ENCODE peak calls at places on chromosomes 3 and 15, in ten cellular contexts. Y is stomach, I is SK-N-SH, N is sigmoid colon, Q is GM23338, K is upper lobe of left lung, O is prostate gland, W is transverse colon, H is breast epithelium, G is Panc1. U is an unnamed sample.

GRCh38 chr15:28936481-28936881 is 50.7 kb downstream of the APBA2 start:
- DNase-seq in Y (no peak), I (no peak), N (peak; percentile 52), Q (no peak), K (no peak), O (no peak), W (no peak), H (no peak), G (no peak), U (peak; percentile 73)

GRCh38 chr15:76678766-76679165 is 226.4 kb downstream of the SCAPER start:
- DNase-seq in Y (no peak), I (no peak), N (no peak), Q (no peak), K (no peak), O (no peak), W (no peak), H (no peak), G (no peak), U (no peak)

GRCh38 chr15:47908950-47909670 is 191.8 kb downstream of the SEMA6D start:
- DNase-seq in Y (no peak), I (no peak), N (no peak), Q (no peak), K (no peak), O (no peak), W (no peak), H (no peak), G (no peak), U (no peak)

GRCh38 chr15:91039996-91040395 is 17.6 kb upstream of the VPS33B start:
- DNase-seq in Y (no peak), I (no peak), N (no peak), Q (no peak), K (peak; percentile 46), O (no peak), W (no peak), H (no peak), G (no peak), U (no peak)

GRCh38 chr3:197083486-197083885 is 53.9 kb upstream of the MELTF start:
- DNase-seq in Y (no peak), I (no peak), N (no peak), Q (no peak), K (no peak), O (no peak), W (no peak), H (no peak), G (peak; percentile 33), U (no peak)

GRCh38 chr15:70264014-70264492 is 166.3 kb upstream of the TLE3 start:
- DNase-seq in Y (no peak), I (peak; percentile 78), N (peak; percentile 84), Q (peak; percentile 29), K (no peak), O (no peak), W (no peak), H (no peak), G (no peak), U (peak; percentile 46)

GRCh38 chr15:69893863-69894262 is 203.9 kb downstream of the TLE3 start:
- DNase-seq in Y (no peak), I (peak; percentile 74), N (no peak), Q (peak; percentile 28), K (no peak), O (no peak), W (no peak), H (no peak), G (no peak), U (no peak)

GRCh38 chr3:73216310-73216709 is 154.9 kb downstream of the EBLN2 start:
- DNase-seq in Y (no peak), I (no peak), N (no peak), Q (no peak), K (no peak), O (no peak), W (no peak), H (no peak), G (no peak), U (no peak)

GRCh38 chr3:159854500-159855124 is 134.0 kb upstream of the IL12A start:
- DNase-seq in Y (no peak), I (no peak), N (no peak), Q (no peak), K (no peak), O (no peak), W (no peak), H (no peak), G (peak; percentile 94), U (no peak)

GRCh38 chr3:100033184-100033583 is 81.1 kb downstream of the FILIP1L start:
- DNase-seq in Y (no peak), I (no peak), N (no peak), Q (no peak), K (no peak), O (peak; percentile 67), W (no peak), H (no peak), G (no peak), U (no peak)

GRCh38 chr3:62149962-62150361 is 223.4 kb downstream of the FEZF2 start:
- DNase-seq in Y (no peak), I (no peak), N (no peak), Q (no peak), K (no peak), O (no peak), W (no peak), H (no peak), G (no peak), U (no peak)

GRCh38 chr3:157113832-157114505 is 46.0 kb downstream of the CCNL1 start:
- DNase-seq in Y (no peak), I (no peak), N (no peak), Q (peak; percentile 42), K (no peak), O (no peak), W (no peak), H (no peak), G (no peak), U (no peak)

GRCh38 chr3:38834110-38834509 is 18.1 kb upstream of the SCN10A start:
- DNase-seq in Y (no peak), I (no peak), N (peak; percentile 67), Q (peak; percentile 60), K (peak; percentile 53), O (peak; percentile 15), W (peak; percentile 9), H (no peak), G (no peak), U (peak; percentile 80)

GRCh38 chr15:69194854-69195253 is 34.4 kb downstream of the GLCE start:
- DNase-seq in Y (no peak), I (no peak), N (no peak), Q (no peak), K (no peak), O (no peak), W (no peak), H (no peak), G (no peak), U (no peak)

GRCh38 chr3:53286727-53287412 is 31.0 kb upstream of the TKT start:
- DNase-seq in Y (no peak), I (no peak), N (no peak), Q (peak; percentile 73), K (no peak), O (no peak), W (no peak), H (no peak), G (no peak), U (no peak)

GRCh38 chr15:74337146-74337545 is 30.3 kb downstream of the CYP11A1 start:
- DNase-seq in Y (no peak), I (no peak), N (peak; percentile 52), Q (no peak), K (no peak), O (no peak), W (no peak), H (no peak), G (no peak), U (peak; percentile 42)

GRCh38 chr3:69085543-69086132 is 901 bp downstream of the ARL6IP5 start:
- DNase-seq in Y (peak; percentile 33), I (peak; percentile 35), N (no peak), Q (no peak), K (no peak), O (peak; percentile 22), W (peak; percentile 30), H (no peak), G (no peak), U (peak; percentile 86)

GRCh38 chr3:149471991-149472390 is 2.5 kb upstream of the TM4SF4 start:
- DNase-seq in Y (no peak), I (no peak), N (no peak), Q (no peak), K (no peak), O (no peak), W (no peak), H (no peak), G (no peak), U (no peak)

GRCh38 chr3:152270944-152271343 is 2.2 kb downstream of the MBNL1 start:
- DNase-seq in Y (no peak), I (no peak), N (no peak), Q (no peak), K (no peak), O (no peak), W (no peak), H (no peak), G (no peak), U (no peak)
- TF ChIP-seq POLR2AphosphoS5 in Y (no peak), I (no peak), N (no peak), Q (no peak), K (no peak), O (no peak), W (peak; percentile 42), H (no peak), G (no peak), U (no peak)

DNA sequence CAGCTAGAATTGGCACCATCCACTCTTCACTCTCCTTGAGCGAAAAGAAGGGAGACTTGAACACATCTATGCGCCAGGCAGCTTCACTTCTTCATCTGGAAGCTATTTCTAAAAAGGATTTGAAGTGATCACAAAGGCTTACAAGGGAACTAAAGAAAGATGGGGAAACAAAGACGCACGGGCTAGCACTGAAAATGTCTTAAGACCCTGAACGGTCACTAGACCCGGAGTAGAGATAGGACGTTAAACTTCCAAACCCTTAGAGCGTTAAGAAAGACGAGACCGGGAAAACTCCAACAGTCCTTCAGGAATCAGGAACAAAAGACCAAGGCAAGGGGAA is 47.5 kb upstream of the EPHB3 start:
- DNase-seq in Y (no peak), I (no peak), N (no peak), Q (peak; percentile 36), K (no peak), O (no peak), W (no peak), H (no peak), G (no peak), U (no peak)
- H3K27ac ChIP-seq in Y (no peak overlapping the region), I (no peak overlapping the region), N (no peak overlapping the region), Q (no peak overlapping the region), K (peak overlapping the region; percentile 33), O (no peak overlapping the region), W (no peak overlapping the region), H (no peak overlapping the region), G (no peak overlapping the region), U (peak overlapping the region; percentile 74)

GRCh38 chr3:15800780-15801179 is 3.0 kb upstream of the ANKRD28 start:
- DNase-seq in Y (no peak), I (no peak), N (no peak), Q (no peak), K (no peak), O (no peak), W (no peak), H (no peak), G (no peak), U (no peak)
- H3K4me1 ChIP-seq in Y (peaks cover 9% of the 10 kb centered on the region), I (peaks cover 35% of the 10 kb centered on the region), N (no peaks in the 10 kb centered on the region), Q (peaks cover 36% of the 10 kb centered on the region), K (peaks cover 16% of the 10 kb centered on the region), O (no peaks in the 10 kb centered on the region), W (peaks cover 11% of the 10 kb centered on the region), H (peaks cover 4% of the 10 kb centered on the region), G (peaks cover 34% of the 10 kb centered on the region), U (peaks cover 66% of the 10 kb centered on the region)

DNA sequence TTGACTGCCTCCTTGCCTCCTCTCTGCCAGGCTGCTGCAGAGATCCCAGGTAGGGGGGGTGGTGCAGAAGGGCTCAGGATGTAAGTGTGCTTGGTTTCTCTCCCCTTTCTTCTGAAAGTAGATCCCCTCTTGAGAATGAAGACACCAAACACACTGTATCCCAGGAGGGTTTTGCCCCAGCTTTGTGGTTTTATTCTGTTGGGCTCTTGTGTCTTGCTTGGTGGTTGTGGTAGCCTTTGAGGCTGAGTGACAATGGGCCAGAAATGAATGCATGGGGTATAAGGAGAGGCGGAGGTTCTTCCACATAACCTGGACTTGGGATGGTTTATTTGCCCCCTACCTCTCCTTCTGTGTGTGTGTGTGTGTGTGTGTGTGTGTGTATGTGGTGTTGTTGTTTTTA is 5.7 kb downstream of the PDIA5 start:
- DNase-seq in Y (no peak), I (no peak), N (no peak), Q (no peak), K (no peak), O (no peak), W (no peak), H (no peak), G (no peak), U (no peak)
- TF ChIP-seq POLR2AphosphoS5 in Y (no peak), I (no peak), N (no peak), Q (no peak), K (no peak), O (no peak), W (no peak), H (no peak), G (no peak), U (no peak)